ENCODE peak calls at places on chromosomes 3 and 15, in four cellular contexts. V is A549, Y is GM12878, S is HepG2. H is an unnamed sample.

GRCh38 chr3:144265527-144266100 is 294.0 kb downstream of the DIPK2A start:
- DNase-seq in V (no peak), Y (no peak), S (no peak), H (no peak)

GRCh38 chr15:88029696-88030095 is 226.8 kb downstream of the NTRK3 start:
- DNase-seq in V (no peak), Y (no peak), S (no peak), H (peak)

GRCh38 chr3:115100172-115100571 is 46.9 kb downstream of the ZBTB20 start:
- DNase-seq in V (peak), Y (peak), S (peak), H (peak)

GRCh38 chr3:183822631-183823030 is 2.7 kb downstream of the MAP6D1 start:
- DNase-seq in V (no peak), Y (no peak), S (no peak), H (no peak)

GRCh38 chr15:67039349-67040075 is 25.9 kb upstream of the SMAD3 start:
- DNase-seq in V (no peak), Y (no peak), S (no peak), H (no peak)

GRCh38 chr15:63039811-63040210 is 2.7 kb upstream of the TPM1 start:
- DNase-seq in V (no peak), Y (no peak), S (no peak), H (no peak)

GRCh38 chr3:12476238-12476897 is 7.9 kb upstream of the TSEN2 start:
- DNase-seq in V (peak), Y (no peak), S (no peak), H (no peak)

GRCh38 chr3:125061170-125061569 is 5.4 kb upstream of the HEG1 start:
- DNase-seq in V (no peak), Y (no peak), S (no peak), H (no peak)

GRCh38 chr3:194756460-194757355 is 71.0 kb downstream of the FAM43A start:
- DNase-seq in V (no peak), Y (no peak), S (no peak), H (peak)

GRCh38 chr3:24375947-24376384 is 118.7 kb downstream of the THRB start:
- DNase-seq in V (no peak), Y (no peak), S (no peak), H (no peak)

GRCh38 chr15:58555168-58556027 is 123.6 kb downstream of the LIPC start:
- DNase-seq in V (no peak), Y (no peak), S (no peak), H (no peak)

GRCh38 chr3:30320392-30320791 is 286.0 kb upstream of the TGFBR2 start:
- DNase-seq in V (no peak), Y (no peak), S (no peak), H (no peak)

GRCh38 chr3:13063225-13063624 is 10.0 kb downstream of the IQSEC1 start:
- DNase-seq in V (no peak), Y (no peak), S (no peak), H (no peak)

GRCh38 chr15:89971592-89971997 is 29.5 kb upstream of the ZNF710 start:
- DNase-seq in V (peak), Y (peak), S (peak), H (peak)

GRCh38 chr15:67178569-67179210 is 75.8 kb downstream of the AAGAB start:
- DNase-seq in V (peak), Y (no peak), S (no peak), H (no peak)

GRCh38 chr3:100254168-100254777 is 6.5 kb upstream of the TBC1D23 start:
- DNase-seq in V (peak), Y (no peak), S (peak), H (peak)

GRCh38 chr3:103437850-103438249 is 1003.0 kb downstream of the ZPLD1 start:
- DNase-seq in V (no peak), Y (no peak), S (peak), H (no peak)

GRCh38 chr3:103440539-103441113 is 1005.8 kb downstream of the ZPLD1 start:
- DNase-seq in V (peak), Y (no peak), S (no peak), H (no peak)
- TF ChIP-seq CTCF in V (no peak), Y (peak), S (no peak), H (peak)

DNA sequence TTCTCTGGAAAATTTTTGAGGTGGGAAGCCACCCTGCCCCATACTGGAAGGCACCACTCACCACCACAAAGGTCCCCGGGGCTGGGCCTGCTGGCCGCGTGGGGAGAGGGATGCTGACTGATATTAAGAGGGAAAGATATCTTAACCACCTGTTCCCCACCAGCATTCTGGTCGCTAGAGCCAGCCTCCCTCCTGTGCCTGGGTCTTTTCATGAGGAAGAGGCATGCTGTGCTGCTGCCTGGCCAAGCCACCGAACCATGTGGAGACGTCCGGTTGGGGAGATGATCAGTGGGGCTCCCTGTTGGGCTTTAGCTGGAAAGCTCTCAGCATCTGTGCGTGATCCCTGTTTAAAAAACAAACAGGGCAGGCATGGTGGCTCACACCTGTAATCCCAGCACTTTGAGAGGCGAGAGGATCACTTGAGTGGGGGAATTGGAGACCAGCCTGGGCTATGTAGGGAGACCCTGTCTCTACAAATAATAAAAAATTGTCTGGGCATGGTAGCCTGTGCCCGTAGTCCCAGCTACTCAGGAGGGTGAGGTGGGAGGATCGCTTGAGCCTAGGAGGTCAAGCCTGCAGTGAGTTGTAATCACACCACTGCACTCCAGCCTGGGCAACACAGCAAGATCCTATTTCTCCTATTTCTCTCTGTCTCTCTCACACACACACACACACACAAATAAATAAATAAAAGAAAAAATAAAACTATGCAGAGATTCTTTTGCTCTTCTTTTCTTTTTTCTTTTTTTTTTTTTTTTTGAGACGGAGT is 1.0 kb downstream of the KLHL18 start:
- DNase-seq in V (no peak), Y (no peak), S (no peak), H (peak)
- TF ChIP-seq PBX3 in V (no peak), Y (no peak), S (no peak), H (no peak)

DNA sequence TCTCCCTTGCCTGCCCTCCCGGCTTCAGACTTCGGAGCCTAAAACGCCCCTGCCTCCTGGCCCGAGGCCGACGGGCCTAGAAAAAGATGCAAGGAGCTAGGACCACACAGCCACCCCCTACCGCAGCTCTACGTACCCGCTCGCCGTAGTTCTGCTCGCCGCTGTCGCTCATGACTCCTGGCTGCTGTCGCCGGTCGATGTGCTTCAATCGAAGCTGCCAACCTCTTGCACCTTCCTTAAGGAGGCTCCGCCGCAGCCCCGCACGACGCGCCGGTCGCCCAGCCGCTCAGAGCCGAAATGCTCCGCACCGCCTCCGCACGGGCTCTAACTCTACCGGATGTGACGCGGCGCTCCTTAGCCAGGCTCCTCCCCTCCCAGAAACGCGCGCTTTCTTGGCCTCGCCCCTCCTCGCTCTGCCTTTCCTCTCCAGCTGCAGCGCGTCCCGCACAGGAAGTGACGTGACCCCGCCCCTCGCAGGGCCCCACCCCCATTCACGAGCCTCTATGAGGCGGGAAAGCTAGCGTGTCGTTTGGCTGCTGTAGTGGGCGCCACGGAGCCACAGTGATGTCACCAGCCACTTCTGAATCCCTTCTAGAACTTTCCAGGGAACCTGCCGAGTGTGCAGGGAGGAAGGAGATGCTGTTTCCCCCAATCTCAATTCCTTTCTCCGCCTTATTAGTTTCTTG is at the start of gene TRA2B:
- DNase-seq in V (peak), Y (peak), S (peak), H (peak)
- TF ChIP-seq CTCF in V (no peak), Y (peak), S (peak), H (peak)

GRCh38 chr3:45906681-45907220 is 20.4 kb downstream of the CCR9 start:
- DNase-seq in V (no peak), Y (no peak), S (peak), H (peak)
- TF ChIP-seq PBX3 in V (no peak), Y (no peak), S (no peak), H (no peak)

GRCh38 chr15:52171807-52172206 is 19.4 kb downstream of the GNB5 start:
- DNase-seq in V (no peak), Y (no peak), S (no peak), H (no peak)

GRCh38 chr15:52172869-52173268 is 18.3 kb downstream of the GNB5 start:
- DNase-seq in V (no peak), Y (no peak), S (no peak), H (no peak)

GRCh38 chr15:52171386-52171785 is 19.8 kb downstream of the GNB5 start:
- DNase-seq in V (no peak), Y (no peak), S (no peak), H (peak)
- TF ChIP-seq CTCF in V (no peak), Y (no peak), S (no peak), H (no peak)

GRCh38 chr15:38084289-38084688 is 149.8 kb downstream of the TMCO5A start:
- DNase-seq in V (no peak), Y (peak), S (no peak), H (no peak)
- TF ChIP-seq PBX3 in V (no peak), Y (peak), S (no peak), H (no peak)

DNA sequence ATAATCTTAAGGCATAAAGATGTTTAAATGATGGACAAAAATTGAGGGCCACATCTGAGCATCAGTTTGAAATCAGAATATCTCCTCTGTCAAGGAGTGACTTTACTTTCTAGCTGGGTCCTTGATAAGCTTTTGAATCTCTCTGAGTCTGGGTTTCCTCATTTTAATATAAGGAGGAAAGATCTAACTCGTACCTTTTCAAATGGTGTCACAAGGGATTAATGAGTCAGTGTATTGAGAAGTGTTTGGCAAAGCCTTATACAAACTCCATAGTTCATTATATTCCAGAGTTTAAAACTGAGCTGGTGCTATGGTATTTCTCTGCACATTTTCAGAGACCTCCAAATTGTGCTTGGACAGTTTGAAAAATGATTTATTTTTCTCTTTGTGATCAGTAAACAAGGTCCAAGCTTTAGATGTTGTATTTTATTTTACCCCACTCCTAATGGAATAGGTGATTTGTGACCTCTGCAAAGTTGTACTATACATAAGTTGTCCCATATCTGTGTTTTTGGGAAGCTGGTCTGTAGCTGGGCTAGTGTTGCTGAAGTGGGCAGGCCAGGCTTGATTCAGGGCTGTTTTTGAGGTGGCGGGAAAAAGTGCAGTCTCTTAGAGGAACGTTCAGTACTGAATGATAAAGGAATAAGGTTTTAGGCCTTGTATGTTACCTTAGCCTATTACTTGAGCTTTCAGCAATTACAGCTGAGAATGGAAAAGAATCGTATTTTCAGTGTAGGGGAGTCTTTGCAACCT is 5.6 kb downstream of the FNDC3B start:
- DNase-seq in V (no peak), Y (no peak), S (no peak), H (no peak)
- TF ChIP-seq CTCF in V (no peak), Y (no peak), S (no peak), H (no peak)

DNA sequence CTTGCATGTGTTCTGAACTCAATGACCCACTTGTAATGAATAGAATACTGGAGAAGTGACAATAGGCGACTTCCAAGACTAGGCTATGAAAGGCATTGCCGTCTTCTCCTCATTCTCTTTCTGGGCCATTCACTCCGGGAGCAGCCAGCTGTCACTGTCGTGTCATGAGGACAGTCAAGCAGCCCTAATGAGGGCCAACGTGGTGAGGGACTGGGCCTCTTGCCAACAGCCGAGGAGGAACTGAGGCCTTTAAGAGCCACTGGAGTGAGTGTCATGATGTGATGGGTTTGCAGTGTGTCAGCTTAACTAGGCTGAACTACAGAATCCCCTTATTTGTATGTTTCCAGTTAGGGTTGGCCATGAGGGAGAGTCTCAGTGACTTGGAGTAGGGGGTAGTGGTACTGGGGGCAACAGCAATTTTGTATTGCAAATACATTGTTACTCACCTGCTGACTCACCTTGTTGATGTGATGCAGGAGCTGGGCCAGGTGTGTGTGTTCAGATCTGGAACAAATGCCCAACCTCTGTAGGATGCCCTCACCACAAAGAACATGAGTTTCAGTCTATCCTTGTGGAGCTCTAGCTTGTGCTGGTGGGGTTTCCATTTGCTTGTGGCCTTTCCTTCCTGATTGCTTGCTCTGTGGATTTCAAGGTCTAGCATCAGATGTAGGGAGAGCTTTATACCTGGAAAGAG is 188.5 kb upstream of the PROK2 start:
- DNase-seq in V (no peak), Y (no peak), S (no peak), H (no peak)
- TF ChIP-seq PBX3 in V (no peak), Y (no peak), S (no peak), H (no peak)